ENCODE peak calls at places on chromosomes 13 and 19, in four cellular contexts. J is neural crest cell, U is astrocyte of the spinal cord, N is fibroblast of lung. B is an unnamed sample.

GRCh38 chr19:54660967-54661366 is 1.8 kb upstream of the LILRB4 start:
- DNase-seq in J (no peak), U (no peak), N (no peak), B (no peak)

GRCh38 chr19:2047449-2048103 is 3.5 kb downstream of the MKNK2 start:
- DNase-seq in J (no peak), U (no peak), N (peak; percentile 53), B (no peak)

GRCh38 chr19:18815673-18816072 is 16.1 kb upstream of the UPF1 start:
- DNase-seq in J (no peak), U (no peak), N (no peak), B (no peak)

GRCh38 chr19:33809960-33810359 is 13.3 kb downstream of the KCTD15 start:
- DNase-seq in J (no peak), U (no peak), N (peak; percentile 45), B (no peak)

GRCh38 chr13:95716231-95716630 is 39.3 kb downstream of the DNAJC3 start:
- DNase-seq in J (no peak), U (no peak), N (no peak), B (no peak)

GRCh38 chr19:35352177-35352447 is 4.4 kb downstream of the FFAR1 start:
- DNase-seq in J (no peak), U (no peak), N (no peak), B (no peak)

GRCh38 chr19:294341-294818 is 3.2 kb upstream of the PLPP2 start:
- DNase-seq in J (no peak), U (no peak), N (no peak), B (no peak)

GRCh38 chr19:7515471-7516226 is at the start of gene ZNF358:
- DNase-seq in J (peak; percentile 71), U (peak; percentile 58), N (peak; percentile 82), B (peak; percentile 11)

GRCh38 chr19:34269968-34270621 is 15.7 kb downstream of the GARRE1 start:
- DNase-seq in J (no peak), U (peak; percentile 65), N (peak; percentile 49), B (peak; percentile 84)

GRCh38 chr13:40508112-40508511 is 158.3 kb downstream of the FOXO1 start:
- DNase-seq in J (no peak), U (peak; percentile 67), N (peak; percentile 35), B (peak; percentile 91)

GRCh38 chr13:62781866-62782265 is 1366.2 kb upstream of the PCDH20 start:
- DNase-seq in J (no peak), U (no peak), N (no peak), B (no peak)

GRCh38 chr19:4764290-4764660 is 27.3 kb upstream of the FEM1A start:
- DNase-seq in J (no peak), U (no peak), N (no peak), B (no peak)

GRCh38 chr19:49390131-49390977 is 2.3 kb downstream of the KASH5 start:
- DNase-seq in J (no peak), U (no peak), N (no peak), B (no peak)

B was measured in kidney glomerular epithelial cell.